ENCODE peak calls at places on chromosome 1, in five cellular contexts. E is C1 segment of cervical spinal cord, H is anterior cingulate cortex, Z is psoas muscle, N is esophagus squamous epithelium. O is an unnamed sample.

GRCh38 chr1:203797948-203798347 is 2.5 kb downstream of the ZBED6 start:
- DNase-seq in E (no peak), H (no peak), Z (no peak), N (no peak), O (no peak)

GRCh38 chr1:22341791-22342605 is 109.7 kb upstream of the ZBTB40 start:
- DNase-seq in E (no peak), H (no peak), Z (peak), N (no peak), O (no peak)

GRCh38 chr1:18481190-18481920 is 625 bp downstream of the KLHDC7A start:
- DNase-seq in E (no peak), H (no peak), Z (no peak), N (no peak), O (no peak)

GRCh38 chr1:186057086-186057485 is 318.0 kb downstream of the TPR start:
- DNase-seq in E (no peak), H (no peak), Z (no peak), N (no peak), O (no peak)

GRCh38 chr1:158527190-158527815 is 26.9 kb downstream of the OR6Y1 start:
- DNase-seq in E (no peak), H (no peak), Z (no peak), N (no peak), O (no peak)

GRCh38 chr1:156291226-156292061 is 4.0 kb downstream of the GLMP start:
- DNase-seq in E (peak), H (peak), Z (peak), N (no peak), O (no peak)

GRCh38 chr1:168613689-168614655 is 37.6 kb downstream of the XCL1 start:
- DNase-seq in E (no peak), H (no peak), Z (peak), N (no peak), O (no peak)

GRCh38 chr1:23237516-23237915 is 20.2 kb upstream of the HTR1D start:
- DNase-seq in E (no peak), H (no peak), Z (no peak), N (no peak), O (no peak)

GRCh38 chr1:38741341-38741740 is 118.2 kb downstream of the RRAGC start:
- DNase-seq in E (no peak), H (no peak), Z (no peak), N (no peak), O (no peak)

GRCh38 chr1:67614511-67614934 is 70.5 kb upstream of the GADD45A start:
- DNase-seq in E (no peak), H (no peak), Z (no peak), N (no peak), O (no peak)

GRCh38 chr1:14672030-14672429 is 73.5 kb downstream of the KAZN start:
- DNase-seq in E (no peak), H (no peak), Z (no peak), N (no peak), O (no peak)

GRCh38 chr1:218930879-218931278 is 242.8 kb upstream of the LYPLAL1 start:
- DNase-seq in E (no peak), H (no peak), Z (no peak), N (no peak), O (no peak)

GRCh38 chr1:204649756-204650155 is 35.8 kb downstream of the LRRN2 start:
- DNase-seq in E (no peak), H (no peak), Z (no peak), N (no peak), O (no peak)

GRCh38 chr1:10292188-10292587 is 81.8 kb downstream of the KIF1B start:
- DNase-seq in E (no peak), H (no peak), Z (no peak), N (no peak), O (no peak)

GRCh38 chr1:41380979-41381690 is 19.9 kb downstream of the FOXO6 start:
- DNase-seq in E (no peak), H (no peak), Z (peak), N (no peak), O (no peak)

GRCh38 chr1:207838156-207839082 is 72.5 kb downstream of the CD34 start:
- DNase-seq in E (no peak), H (peak), Z (peak), N (no peak), O (no peak)

GRCh38 chr1:72281637-72282270 is 585 bp downstream of the NEGR1 start:
- DNase-seq in E (peak), H (peak), Z (peak), N (no peak), O (no peak)

GRCh38 chr1:167110586-167110985 is 16.7 kb downstream of the STYXL2 start:
- DNase-seq in E (no peak), H (no peak), Z (no peak), N (no peak), O (no peak)

GRCh38 chr1:41122851-41123518 is 101.5 kb upstream of the SLFNL1 start:
- DNase-seq in E (no peak), H (no peak), Z (no peak), N (no peak), O (no peak)

GRCh38 chr1:178126790-178127189 is 32.9 kb downstream of the RASAL2 start:
- DNase-seq in E (no peak), H (no peak), Z (no peak), N (no peak), O (no peak)

GRCh38 chr1:15008783-15009709 is 144.5 kb upstream of the TMEM51 start:
- DNase-seq in E (no peak), H (no peak), Z (no peak), N (no peak), O (no peak)

O was measured in cerebellar nuclear complex.